ENCODE peak calls at places on chromosome X, in five cellular contexts. Q is H9; I is IMR-90; W is MM.1S; E is CD8-positive, alpha-beta memory T cell. X is an unnamed sample.

GRCh38 chrX:110734894-110735541 is 60.6 kb downstream of the CHRDL1 start:
- DNase-seq in Q (no peak), I (peak; percentile 69), W (no peak), E (no peak), X (no peak)

GRCh38 chrX:110317820-110318663 is at the start of gene AMMECR1:
- DNase-seq in Q (peak; percentile 74), I (peak; percentile 79), W (peak; percentile 83), E (peak; percentile 83), X (peak; percentile 69)

GRCh38 chrX:74924449-74925209 is 623 bp downstream of the NEXMIF start:
- DNase-seq in Q (peak; percentile 55), I (no peak), W (peak; percentile 65), E (no peak), X (no peak)

GRCh38 chrX:110966839-110967238 is 129.2 kb upstream of the PAK3 start:
- DNase-seq in Q (no peak), I (no peak), W (no peak), E (no peak), X (no peak)

GRCh38 chrX:69535661-69536060 is 31.5 kb downstream of the NALF2 start:
- DNase-seq in Q (no peak), I (no peak), W (no peak), E (no peak), X (no peak)

GRCh38 chrX:16807976-16808542 is 21.8 kb downstream of the TXLNG start:
- DNase-seq in Q (no peak), I (peak; percentile 68), W (no peak), E (no peak), X (no peak)

GRCh38 chrX:49896951-49897350 is 17.7 kb downstream of the USP27X start:
- DNase-seq in Q (no peak), I (no peak), W (no peak), E (no peak), X (no peak)

GRCh38 chrX:28177202-28177601 is 196.0 kb upstream of the DCAF8L1 start:
- DNase-seq in Q (peak; percentile 73), I (no peak), W (no peak), E (no peak), X (no peak)

GRCh38 chrX:11137543-11138139 is 26.5 kb downstream of the HCCS start:
- DNase-seq in Q (no peak), I (peak; percentile 52), W (peak; percentile 28), E (peak; percentile 11), X (peak; percentile 9)

GRCh38 chrX:79413963-79414362 is 46.8 kb upstream of the ITM2A start:
- DNase-seq in Q (no peak), I (no peak), W (no peak), E (no peak), X (no peak)

GRCh38 chrX:17086317-17086716 is 139.9 kb downstream of the REPS2 start:
- DNase-seq in Q (no peak), I (no peak), W (no peak), E (no peak), X (no peak)

GRCh38 chrX:70001269-70001668 is 48.5 kb downstream of the AWAT2 start:
- DNase-seq in Q (no peak), I (no peak), W (no peak), E (no peak), X (no peak)

GRCh38 chrX:43865791-43866190 is 16.5 kb downstream of the MAOB start:
- DNase-seq in Q (no peak), I (no peak), W (no peak), E (no peak), X (no peak)

GRCh38 chrX:115972717-115973116 is 197.8 kb upstream of the AGTR2 start:
- DNase-seq in Q (no peak), I (no peak), W (no peak), E (no peak), X (no peak)

GRCh38 chrX:115978068-115978467 is 192.5 kb upstream of the AGTR2 start:
- DNase-seq in Q (no peak), I (no peak), W (no peak), E (no peak), X (no peak)
- H3K27ac ChIP-seq in Q (no peak overlapping the region), I (no peak overlapping the region), W (no peak overlapping the region), E (no peak overlapping the region), X (no peak overlapping the region)

DNA sequence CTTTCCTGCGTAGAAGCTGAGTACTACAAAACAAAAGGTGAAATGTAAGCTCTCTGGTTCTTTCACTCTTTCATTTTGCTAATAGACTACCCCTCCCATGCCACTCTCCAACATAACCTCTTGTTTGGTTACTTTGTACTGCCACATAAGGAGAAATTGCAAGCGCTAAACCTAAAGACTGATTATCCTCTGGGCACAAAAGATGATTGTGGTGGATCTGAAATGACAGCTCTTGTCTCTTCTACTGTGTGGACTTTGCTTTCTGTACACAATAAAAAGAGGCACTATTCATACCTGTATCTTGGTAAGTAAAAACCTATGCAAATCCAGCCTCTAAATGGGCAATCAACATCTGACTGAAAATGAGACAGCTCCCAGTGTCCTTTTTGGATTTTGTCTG is 5.3 kb downstream of the MBNL3 start:
- DNase-seq in Q (no peak), I (no peak), W (no peak), E (no peak), X (no peak)
- H3K4me1 ChIP-seq in Q (peaks cover 18% of the 10 kb centered on the region), I (no peaks in the 10 kb centered on the region), W (peaks cover 52% of the 10 kb centered on the region), E (peaks cover 60% of the 10 kb centered on the region), X (no peaks in the 10 kb centered on the region)

GRCh38 chrX:154019633-154020499 is at the start of gene IRAK1:
- DNase-seq in Q (no peak), I (peak; percentile 52), W (peak; percentile 56), E (peak; percentile 45), X (peak; percentile 55)
- H3K27ac ChIP-seq in Q (no peak within 1 kb of the TSS), I (peak within 1 kb of the TSS; percentile 93), W (peak within 1 kb of the TSS; percentile 76), E (peak within 1 kb of the TSS; percentile 79), X (peak within 1 kb of the TSS; percentile 84)

GRCh38 chrX:19814240-19814639 is 73.2 kb downstream of the SH3KBP1 start:
- DNase-seq in Q (peak; percentile 68), I (no peak), W (no peak), E (no peak), X (no peak)

GRCh38 chrX:19810370-19810769 is 77.0 kb downstream of the SH3KBP1 start:
- DNase-seq in Q (no peak), I (no peak), W (no peak), E (no peak), X (no peak)

GRCh38 chrX:19811807-19812604 is 75.4 kb downstream of the SH3KBP1 start:
- DNase-seq in Q (no peak), I (peak; percentile 87), W (no peak), E (no peak), X (peak; percentile 76)

GRCh38 chrX:19810809-19811208 is 76.6 kb downstream of the SH3KBP1 start:
- DNase-seq in Q (no peak), I (peak; percentile 48), W (no peak), E (no peak), X (no peak)

DNA sequence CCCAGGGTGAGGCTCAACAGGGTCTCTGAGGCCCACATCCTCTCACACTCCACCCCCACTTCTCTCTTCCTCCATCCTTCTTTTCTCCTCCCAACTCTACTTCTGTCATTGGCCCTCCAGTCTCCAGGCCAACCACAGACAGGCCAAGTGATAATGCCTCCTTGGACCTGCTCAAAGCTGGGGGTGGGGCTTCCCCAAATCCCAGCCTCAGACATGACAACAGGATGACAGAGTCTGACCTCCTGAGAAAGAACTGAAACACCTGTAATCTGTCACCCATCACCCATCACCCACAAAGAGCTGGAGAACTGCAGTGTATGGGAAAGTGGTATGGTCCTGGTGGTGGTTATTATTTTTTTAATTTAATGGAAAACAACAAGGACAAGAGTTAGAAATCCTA is 72.6 kb downstream of the SH3KBP1 start:
- DNase-seq in Q (no peak), I (no peak), W (no peak), E (no peak), X (no peak)
- H3K4me1 ChIP-seq in Q (no peaks in the 10 kb centered on the region), I (peaks cover 6% of the 10 kb centered on the region), W (no peaks in the 10 kb centered on the region), E (peaks cover 28% of the 10 kb centered on the region), X (peaks cover 14% of the 10 kb centered on the region)

DNA sequence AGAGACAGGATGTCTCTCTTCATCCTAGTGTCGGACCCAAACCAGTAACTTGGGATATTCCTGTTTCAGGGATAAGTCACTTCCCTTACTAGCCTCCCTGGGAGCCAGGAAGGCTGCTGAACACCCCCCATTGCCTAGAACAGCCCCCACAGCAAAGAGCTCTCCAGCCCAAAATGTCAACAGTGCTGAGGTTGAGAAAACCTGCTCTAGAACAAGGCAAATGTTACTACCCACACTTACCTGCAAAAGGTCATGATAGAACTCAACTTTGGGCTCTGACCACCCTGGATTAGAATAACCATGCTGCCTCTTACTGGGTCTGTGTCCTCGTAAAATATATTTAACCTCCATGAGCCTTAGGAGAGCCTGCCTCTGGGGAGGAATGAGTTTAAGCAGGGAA is 20.3 kb downstream of the BEX3 start:
- DNase-seq in Q (no peak), I (no peak), W (no peak), E (no peak), X (no peak)
- H3K27ac ChIP-seq in Q (no peak overlapping the region), I (peak overlapping the region; percentile 41), W (no peak overlapping the region), E (no peak overlapping the region), X (peak overlapping the region; percentile 46)

GRCh38 chrX:13733506-13733905 is 914 bp downstream of the TRAPPC2 start:
- DNase-seq in Q (no peak), I (peak; percentile 23), W (no peak), E (no peak), X (no peak)

GRCh38 chrX:13732246-13733067 is 2.0 kb downstream of the TRAPPC2 start:
- DNase-seq in Q (no peak), I (no peak), W (no peak), E (no peak), X (no peak)

DNA sequence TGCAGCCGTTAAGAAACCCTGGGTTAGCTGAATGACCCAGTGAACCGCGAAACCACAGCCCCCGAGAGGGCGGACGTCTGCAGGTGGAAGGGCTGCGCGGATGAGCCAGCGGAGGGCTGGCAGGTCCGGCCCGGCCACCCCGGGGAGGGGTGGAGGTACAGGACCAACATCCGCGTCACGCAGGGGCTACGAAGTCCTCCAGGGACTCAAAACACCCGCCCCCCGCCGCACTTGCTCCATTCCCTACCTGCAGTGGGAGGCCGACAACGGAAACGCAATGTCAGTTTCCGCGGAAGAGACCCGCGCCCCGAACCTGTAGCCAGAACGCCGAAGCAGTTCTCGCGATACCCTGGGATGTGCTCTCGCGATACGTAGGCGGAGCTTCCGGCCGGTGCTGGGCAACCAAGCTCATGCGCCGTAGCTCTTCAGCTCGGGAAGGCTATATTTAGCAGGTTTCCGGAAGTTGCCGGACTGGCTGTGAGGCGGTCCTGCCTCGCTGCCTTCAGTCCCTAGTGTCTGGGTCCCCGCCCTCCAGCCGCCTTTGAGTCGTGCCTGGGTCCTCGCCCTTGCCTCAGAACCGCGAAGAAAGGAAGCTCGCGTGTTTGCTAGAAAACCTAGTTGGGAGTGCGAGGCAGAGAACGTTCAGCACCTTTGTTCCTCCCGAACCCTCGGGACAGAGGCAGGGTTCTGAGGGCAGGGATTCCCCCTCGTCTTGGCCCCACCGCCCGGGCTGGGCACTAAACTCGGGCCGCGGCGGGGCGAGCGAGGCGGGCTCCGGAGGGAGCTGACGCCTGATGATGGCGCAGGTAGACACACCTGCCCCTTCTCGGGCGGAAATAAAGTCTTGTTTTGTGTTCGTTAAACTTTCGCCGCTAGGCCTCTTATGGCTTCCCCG is at the start of the genes OFD1 and TRAPPC2:
- DNase-seq in Q (peak; percentile 94), I (peak; percentile 97), W (peak; percentile 97), E (peak; percentile 93), X (peak; percentile 88)
- H3K4me1 ChIP-seq in Q (no peaks in the 10 kb centered on the region), I (no peaks in the 10 kb centered on the region), W (peaks cover 17% of the 10 kb centered on the region), E (peaks cover 34% of the 10 kb centered on the region), X (no peaks in the 10 kb centered on the region)